ENCODE peak calls at places on chromosomes 13 and 19, in nine cellular contexts. X is epithelial cell of prostate; A is RPMI8226; R is stimulated activated CD8-positive, alpha-beta memory T cell treated with anti-CD3 and anti-CD28 coated beads, Interleukin-15, amount 100 ng/mL, for 4 hours; L is BE2C; D is amygdala; I is stimulated activated naive CD8-positive, alpha-beta T cell treated with anti-CD3 and anti-CD28 coated beads, Interleukin-15, Interleukin-2, amounts not matched to agents 100 U/mL and 50 U/mL, for 24 hours; T is nucleus accumbens; W is Karpas-422. J is an unnamed sample.
A peak's percentile ranks its signal among the peaks of the same experiment; 100 is the strongest.

GRCh38 chr19:58560921-58561320 is 2.5 kb upstream of the UBE2M start:
- DNase-seq in X (no peak), A (no peak), R (no peak), L (no peak), D (no peak), I (no peak), T (no peak), W (peak; percentile 54), J (no peak)

GRCh38 chr19:10915511-10916091 is 12.8 kb downstream of the YIPF2 start:
- DNase-seq in X (no peak), A (no peak), R (no peak), L (no peak), D (no peak), I (no peak), T (no peak), W (no peak), J (no peak)

GRCh38 chr13:96417956-96418355 is 328.0 kb downstream of the HS6ST3 start:
- DNase-seq in X (no peak), A (no peak), R (no peak), L (no peak), D (no peak), I (no peak), T (no peak), W (no peak), J (no peak)

GRCh38 chr19:16244091-16244490 is 46.4 kb downstream of the AP1M1 start:
- DNase-seq in X (no peak), A (no peak), R (no peak), L (no peak), D (no peak), I (no peak), T (no peak), W (no peak), J (no peak)

GRCh38 chr19:46731584-46731983 is 14.3 kb upstream of the FKRP start:
- DNase-seq in X (no peak), A (no peak), R (no peak), L (no peak), D (no peak), I (no peak), T (no peak), W (no peak), J (no peak)

GRCh38 chr19:57245066-57245465 is 4.6 kb downstream of the ZNF805 start:
- DNase-seq in X (no peak), A (no peak), R (no peak), L (no peak), D (no peak), I (no peak), T (no peak), W (no peak), J (no peak)

GRCh38 chr13:40072663-40073120 is 417.2 kb downstream of the COG6 start:
- DNase-seq in X (no peak), A (no peak), R (no peak), L (no peak), D (no peak), I (no peak), T (no peak), W (no peak), J (no peak)

GRCh38 chr13:96229356-96229755 is 139.4 kb downstream of the HS6ST3 start:
- DNase-seq in X (no peak), A (peak; percentile 11), R (no peak), L (peak; percentile 36), D (no peak), I (no peak), T (no peak), W (peak; percentile 79), J (no peak)

GRCh38 chr13:42574435-42575311 is 721 bp downstream of the TNFSF11 start:
- DNase-seq in X (no peak), A (peak; percentile 43), R (peak; percentile 49), L (no peak), D (no peak), I (peak; percentile 72), T (no peak), W (no peak), J (no peak)

GRCh38 chr13:56528040-56528760 is 612.5 kb upstream of the PRR20A start:
- DNase-seq in X (no peak), A (no peak), R (no peak), L (no peak), D (no peak), I (no peak), T (no peak), W (no peak), J (no peak)

GRCh38 chr19:49939721-49940481 is 10.6 kb upstream of the NUP62 start:
- DNase-seq in X (no peak), A (no peak), R (no peak), L (no peak), D (no peak), I (no peak), T (no peak), W (peak; percentile 75), J (no peak)

GRCh38 chr19:31825134-31826094 is 476.2 kb upstream of the TSHZ3 start:
- DNase-seq in X (no peak), A (no peak), R (no peak), L (no peak), D (no peak), I (no peak), T (no peak), W (no peak), J (no peak)

GRCh38 chr13:96849091-96849490 is 145.2 kb downstream of the OXGR1 start:
- DNase-seq in X (no peak), A (no peak), R (no peak), L (no peak), D (no peak), I (no peak), T (no peak), W (no peak), J (no peak)

GRCh38 chr13:102800145-102801041 is 1.5 kb downstream of the BIVM start:
- DNase-seq in X (peak; percentile 14), A (peak; percentile 82), R (peak; percentile 69), L (peak; percentile 91), D (peak; percentile 50), I (peak; percentile 91), T (no peak), W (no peak), J (peak; percentile 87)

GRCh38 chr13:110610955-110611595 is 4.3 kb upstream of the NAXD start:
- DNase-seq in X (no peak), A (peak; percentile 33), R (no peak), L (no peak), D (no peak), I (no peak), T (no peak), W (no peak), J (no peak)

GRCh38 chr19:1254081-1254527 is 5.7 kb downstream of the MIDN start:
- DNase-seq in X (no peak), A (no peak), R (no peak), L (no peak), D (peak; percentile 18), I (no peak), T (no peak), W (no peak), J (no peak)

J was measured in ascending aorta.